ENCODE peak calls at places on chromosomes 13 and 19, in seven cellular contexts. One of them, this sample, is unnamed.

GRCh38 chr19:53463263-53463662 is 4.3 kb upstream of the ZNF813 start:
- DNase-seq in H1: peak
- DNase-seq in K562: peak
- DNase-seq in GM12878: no peak
- DNase-seq in HCT116: no peak
- DNase-seq in WTC11: peak
- DNase-seq in HepG2: no peak
- DNase-seq in this sample: no peak

GRCh38 chr13:23510979-23511735 is 59.1 kb upstream of the TNFRSF19 start:
- DNase-seq in H1: no peak
- DNase-seq in K562: no peak
- DNase-seq in GM12878: peak
- DNase-seq in HCT116: peak
- DNase-seq in WTC11: peak
- DNase-seq in HepG2: peak
- DNase-seq in this sample: peak

GRCh38 chr19:46898731-46899130 is 37.9 kb downstream of the ARHGAP35 start:
- DNase-seq in H1: no peak
- DNase-seq in K562: no peak
- DNase-seq in GM12878: no peak
- DNase-seq in HCT116: no peak
- DNase-seq in WTC11: no peak
- DNase-seq in HepG2: no peak
- DNase-seq in this sample: no peak

GRCh38 chr19:13208131-13208963 is 58.1 kb downstream of the IER2 start:
- DNase-seq in H1: no peak
- DNase-seq in K562: no peak
- DNase-seq in GM12878: peak
- DNase-seq in HCT116: no peak
- DNase-seq in WTC11: no peak
- DNase-seq in HepG2: no peak
- DNase-seq in this sample: no peak

GRCh38 chr13:28322256-28322895 is 172.6 kb downstream of the FLT1 start:
- DNase-seq in H1: no peak
- DNase-seq in K562: no peak
- DNase-seq in GM12878: no peak
- DNase-seq in HCT116: no peak
- DNase-seq in WTC11: no peak
- DNase-seq in HepG2: no peak
- DNase-seq in this sample: no peak

GRCh38 chr13:35850569-35850968 is 280.6 kb downstream of the DCLK1 start:
- DNase-seq in H1: no peak
- DNase-seq in K562: no peak
- DNase-seq in GM12878: no peak
- DNase-seq in HCT116: no peak
- DNase-seq in WTC11: no peak
- DNase-seq in HepG2: no peak
- DNase-seq in this sample: no peak

GRCh38 chr13:40527914-40528313 is 138.5 kb downstream of the FOXO1 start:
- DNase-seq in H1: no peak
- DNase-seq in K562: no peak
- DNase-seq in GM12878: no peak
- DNase-seq in HCT116: no peak
- DNase-seq in WTC11: no peak
- DNase-seq in HepG2: no peak
- DNase-seq in this sample: no peak

GRCh38 chr13:100789968-100790367 is 115.4 kb upstream of the TMTC4 start:
- DNase-seq in H1: no peak
- DNase-seq in K562: no peak
- DNase-seq in GM12878: no peak
- DNase-seq in HCT116: no peak
- DNase-seq in WTC11: no peak
- DNase-seq in HepG2: no peak
- DNase-seq in this sample: no peak

GRCh38 chr13:29459818-29460335 is 135.6 kb downstream of the SLC7A1 start:
- DNase-seq in H1: no peak
- DNase-seq in K562: no peak
- DNase-seq in GM12878: no peak
- DNase-seq in HCT116: no peak
- DNase-seq in WTC11: no peak
- DNase-seq in HepG2: no peak
- DNase-seq in this sample: no peak

GRCh38 chr13:60869225-60869624 is 472.2 kb downstream of the TDRD3 start:
- DNase-seq in H1: no peak
- DNase-seq in K562: no peak
- DNase-seq in GM12878: no peak
- DNase-seq in HCT116: no peak
- DNase-seq in WTC11: no peak
- DNase-seq in HepG2: no peak
- DNase-seq in this sample: no peak

GRCh38 chr19:6181119-6181518 is 45.7 kb downstream of the ACSBG2 start:
- DNase-seq in H1: no peak
- DNase-seq in K562: no peak
- DNase-seq in GM12878: no peak
- DNase-seq in HCT116: no peak
- DNase-seq in WTC11: no peak
- DNase-seq in HepG2: no peak
- DNase-seq in this sample: no peak

GRCh38 chr19:50921391-50922315 is 10.5 kb upstream of the KLK4 start:
- DNase-seq in H1: no peak
- DNase-seq in K562: no peak
- DNase-seq in GM12878: no peak
- DNase-seq in HCT116: no peak
- DNase-seq in WTC11: no peak
- DNase-seq in HepG2: no peak
- DNase-seq in this sample: no peak

GRCh38 chr13:41678842-41679241 is 221.5 kb downstream of the RGCC start:
- DNase-seq in H1: no peak
- DNase-seq in K562: no peak
- DNase-seq in GM12878: no peak
- DNase-seq in HCT116: no peak
- DNase-seq in WTC11: no peak
- DNase-seq in HepG2: no peak
- DNase-seq in this sample: no peak

GRCh38 chr19:15623711-15624318 is 8.8 kb downstream of the CYP4F8 start:
- DNase-seq in H1: no peak
- DNase-seq in K562: peak
- DNase-seq in GM12878: no peak
- DNase-seq in HCT116: no peak
- DNase-seq in WTC11: peak
- DNase-seq in HepG2: no peak
- DNase-seq in this sample: no peak

GRCh38 chr19:15621801-15622200 is 6.8 kb downstream of the CYP4F8 start:
- DNase-seq in H1: no peak
- DNase-seq in K562: no peak
- DNase-seq in GM12878: no peak
- DNase-seq in HCT116: no peak
- DNase-seq in WTC11: no peak
- DNase-seq in HepG2: no peak
- DNase-seq in this sample: no peak

GRCh38 chr19:15618321-15618720 is 3.3 kb downstream of the CYP4F8 start:
- DNase-seq in H1: no peak
- DNase-seq in K562: no peak
- DNase-seq in GM12878: no peak
- DNase-seq in HCT116: no peak
- DNase-seq in WTC11: no peak
- DNase-seq in HepG2: no peak
- DNase-seq in this sample: no peak

GRCh38 chr19:15628236-15629002 is 12.3 kb upstream of the CYP4F3 start:
- DNase-seq in H1: no peak
- DNase-seq in K562: no peak
- DNase-seq in GM12878: no peak
- DNase-seq in HCT116: no peak
- DNase-seq in WTC11: no peak
- DNase-seq in HepG2: no peak
- DNase-seq in this sample: no peak

DNA sequence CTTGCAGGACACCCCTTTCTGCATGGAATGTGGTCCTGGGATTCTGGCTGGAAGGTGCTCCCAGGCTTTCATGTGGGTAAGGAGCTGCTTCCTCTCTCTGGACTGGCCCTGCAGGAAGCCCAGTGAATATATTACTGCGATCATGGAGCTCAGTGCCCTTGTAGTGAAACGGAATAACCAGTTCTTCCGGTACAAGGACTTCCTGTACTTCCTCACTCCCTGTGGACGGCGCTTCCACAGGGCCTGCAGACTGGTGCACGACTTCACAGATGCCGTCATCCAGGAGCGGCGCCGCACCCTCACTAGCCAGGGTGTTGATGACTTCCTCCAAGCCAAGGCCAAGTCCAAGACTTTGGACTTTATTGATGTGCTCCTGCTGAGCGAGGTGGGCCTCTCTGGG is 8.0 kb downstream of the CYP4F8 start:
- DNase-seq in H1: no peak
- DNase-seq in K562: no peak
- DNase-seq in GM12878: no peak
- DNase-seq in HCT116: no peak
- DNase-seq in WTC11: no peak
- DNase-seq in HepG2: no peak
- DNase-seq in this sample: no peak
- TF ChIP-seq SP1 in H1: no peak
- TF ChIP-seq SP1 in K562: no peak
- TF ChIP-seq SP1 in GM12878: no peak
- TF ChIP-seq SP1 in HCT116: peak
- TF ChIP-seq SP1 in WTC11: no peak
- TF ChIP-seq SP1 in HepG2: no peak
- TF ChIP-seq SP1 in this sample: no peak

GRCh38 chr19:4454952-4455738 is 2.4 kb downstream of the UBXN6 start:
- DNase-seq in H1: no peak
- DNase-seq in K562: peak
- DNase-seq in GM12878: no peak
- DNase-seq in HCT116: no peak
- DNase-seq in WTC11: no peak
- DNase-seq in HepG2: no peak
- DNase-seq in this sample: no peak
- TF ChIP-seq SP1 in H1: no peak
- TF ChIP-seq SP1 in K562: no peak
- TF ChIP-seq SP1 in GM12878: no peak
- TF ChIP-seq SP1 in HCT116: no peak
- TF ChIP-seq SP1 in WTC11: no peak
- TF ChIP-seq SP1 in HepG2: no peak
- TF ChIP-seq SP1 in this sample: no peak

DNA sequence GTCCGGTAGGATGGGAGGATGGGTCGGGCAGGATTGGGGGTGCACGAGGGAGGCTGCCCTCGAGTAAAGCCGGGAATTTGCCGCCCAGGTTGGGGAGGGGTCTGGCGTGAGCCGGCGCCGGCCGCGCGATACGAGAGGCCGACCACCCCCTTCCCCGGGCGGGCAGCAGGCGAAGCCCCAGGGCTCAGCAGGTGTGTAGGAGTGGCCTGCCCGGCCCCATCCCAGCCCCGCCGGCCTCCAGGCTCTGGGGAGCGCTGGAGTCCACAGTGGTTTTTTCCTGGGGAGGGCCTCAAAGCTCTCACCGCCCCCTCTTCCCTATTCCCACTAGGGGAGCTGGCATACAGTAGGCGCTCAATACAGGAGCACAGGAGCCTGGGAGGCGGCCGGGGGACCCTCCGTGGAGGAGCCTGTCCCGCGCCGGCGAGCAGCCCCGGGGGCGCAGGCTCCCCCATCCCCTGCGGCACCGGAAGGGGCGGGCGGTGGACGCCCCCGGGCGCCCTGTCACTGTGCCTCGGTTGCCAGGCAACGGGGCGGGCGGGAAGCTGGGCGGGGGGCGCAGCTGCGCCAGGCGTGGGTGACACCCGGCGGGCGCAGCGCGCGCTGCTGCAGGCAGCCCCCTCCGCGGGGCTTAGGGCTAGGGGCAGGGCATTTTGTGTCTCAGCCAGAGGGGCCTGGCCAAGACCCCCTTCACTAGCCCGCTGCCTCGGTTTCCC is 3.5 kb upstream of the REXO1 start:
- DNase-seq in H1: no peak
- DNase-seq in K562: no peak
- DNase-seq in GM12878: no peak
- DNase-seq in HCT116: no peak
- DNase-seq in WTC11: no peak
- DNase-seq in HepG2: no peak
- DNase-seq in this sample: no peak
- TF ChIP-seq SP1 in H1: no peak
- TF ChIP-seq SP1 in K562: no peak
- TF ChIP-seq SP1 in GM12878: no peak
- TF ChIP-seq SP1 in HCT116: no peak
- TF ChIP-seq SP1 in WTC11: no peak
- TF ChIP-seq SP1 in HepG2: no peak
- TF ChIP-seq SP1 in this sample: no peak

GRCh38 chr13:113447596-113447995 is 5.7 kb downstream of the ADPRHL1 start:
- DNase-seq in H1: no peak
- DNase-seq in K562: no peak
- DNase-seq in GM12878: no peak
- DNase-seq in HCT116: no peak
- DNase-seq in WTC11: no peak
- DNase-seq in HepG2: no peak
- DNase-seq in this sample: no peak

GRCh38 chr13:113448545-113448884 is 4.8 kb downstream of the ADPRHL1 start:
- DNase-seq in H1: no peak
- DNase-seq in K562: peak
- DNase-seq in GM12878: no peak
- DNase-seq in HCT116: peak
- DNase-seq in WTC11: no peak
- DNase-seq in HepG2: peak
- DNase-seq in this sample: no peak

GRCh38 chr13:113449693-113450347 is 3.5 kb downstream of the ADPRHL1 start:
- DNase-seq in H1: no peak
- DNase-seq in K562: no peak
- DNase-seq in GM12878: no peak
- DNase-seq in HCT116: no peak
- DNase-seq in WTC11: no peak
- DNase-seq in HepG2: no peak
- DNase-seq in this sample: no peak

GRCh38 chr13:113446488-113446854 is 6.8 kb downstream of the ADPRHL1 start:
- DNase-seq in H1: no peak
- DNase-seq in K562: no peak
- DNase-seq in GM12878: no peak
- DNase-seq in HCT116: no peak
- DNase-seq in WTC11: no peak
- DNase-seq in HepG2: no peak
- DNase-seq in this sample: no peak

DNA sequence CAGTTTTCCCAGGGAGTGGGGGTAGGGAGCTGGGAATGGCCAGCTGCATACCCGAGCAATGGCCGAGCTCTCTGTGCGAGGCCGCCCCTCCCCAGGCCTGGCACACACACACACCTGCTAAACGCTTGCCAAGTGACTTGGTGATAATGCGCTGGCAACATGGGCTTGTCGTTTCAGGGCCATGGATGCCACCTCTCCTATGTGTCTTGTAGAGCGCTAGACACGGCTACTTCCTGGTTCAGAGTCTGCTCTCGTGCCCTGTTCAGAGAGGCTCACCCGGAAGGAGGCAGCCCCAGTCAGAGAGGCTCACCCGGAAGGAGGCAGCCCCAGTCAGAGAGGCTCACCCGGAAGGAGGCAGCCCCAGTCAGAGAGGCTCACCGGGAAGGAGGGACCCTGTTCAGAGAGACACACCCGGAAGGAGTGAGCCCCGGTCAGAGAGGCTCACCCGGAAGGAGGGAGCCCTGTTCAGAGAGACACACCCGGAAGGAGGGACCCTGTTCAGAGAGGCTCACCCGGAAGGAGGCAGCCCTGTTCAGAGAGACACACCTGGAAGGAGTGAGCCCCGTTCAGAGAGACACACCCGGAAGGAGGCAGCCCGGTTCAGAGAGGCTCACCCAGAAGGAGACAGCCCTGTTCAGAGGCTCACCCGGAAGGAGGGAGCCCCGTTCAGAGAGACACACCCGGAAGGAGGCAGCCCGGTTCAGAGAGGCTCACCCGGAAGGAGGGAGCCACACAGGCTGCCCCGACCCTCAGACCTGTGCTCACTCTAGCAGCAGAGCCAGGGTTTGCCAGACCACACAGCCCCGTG is 4.2 kb downstream of the ADPRHL1 start:
- DNase-seq in H1: no peak
- DNase-seq in K562: peak
- DNase-seq in GM12878: peak
- DNase-seq in HCT116: peak
- DNase-seq in WTC11: no peak
- DNase-seq in HepG2: peak
- DNase-seq in this sample: peak
- TF ChIP-seq SP1 in H1: no peak
- TF ChIP-seq SP1 in K562: peak
- TF ChIP-seq SP1 in GM12878: no peak
- TF ChIP-seq SP1 in HCT116: no peak
- TF ChIP-seq SP1 in WTC11: no peak
- TF ChIP-seq SP1 in HepG2: no peak
- TF ChIP-seq SP1 in this sample: no peak